ENCODE peak calls at places on chromosomes 2 and 18, in four cellular contexts. One of them, this sample, is unnamed. For H3K4me1, the result is how much of the 10 kb centered on the place peaks cover.

GRCh38 chr18:31819106-31819924 is 58.6 kb upstream of the SLC25A52 start:
- DNase-seq in right atrium auricular region: no peak
- DNase-seq in neuronal stem cell: peak
- DNase-seq in CD8-positive, alpha-beta T cell: no peak
- DNase-seq in this sample: no peak

GRCh38 chr2:236113425-236113824 is 54.8 kb downstream of the GBX2 start:
- DNase-seq in right atrium auricular region: no peak
- DNase-seq in neuronal stem cell: no peak
- DNase-seq in CD8-positive, alpha-beta T cell: no peak
- DNase-seq in this sample: no peak

GRCh38 chr18:38940863-38941531 is 1375.4 kb upstream of the CELF4 start:
- DNase-seq in right atrium auricular region: no peak
- DNase-seq in neuronal stem cell: no peak
- DNase-seq in CD8-positive, alpha-beta T cell: peak
- DNase-seq in this sample: no peak

GRCh38 chr2:96760986-96761832 is 507 bp downstream of the CNNM4 start:
- DNase-seq in right atrium auricular region: no peak
- DNase-seq in neuronal stem cell: no peak
- DNase-seq in CD8-positive, alpha-beta T cell: peak
- DNase-seq in this sample: no peak

GRCh38 chr2:6080837-6081541 is 388.8 kb downstream of the SOX11 start:
- DNase-seq in right atrium auricular region: no peak
- DNase-seq in neuronal stem cell: no peak
- DNase-seq in CD8-positive, alpha-beta T cell: no peak
- DNase-seq in this sample: no peak

GRCh38 chr2:205883026-205883425 is 200.7 kb downstream of the NRP2 start:
- DNase-seq in right atrium auricular region: no peak
- DNase-seq in neuronal stem cell: no peak
- DNase-seq in CD8-positive, alpha-beta T cell: no peak
- DNase-seq in this sample: peak

GRCh38 chr2:60659026-60659425 is 97.0 kb upstream of the PAPOLG start:
- DNase-seq in right atrium auricular region: no peak
- DNase-seq in neuronal stem cell: no peak
- DNase-seq in CD8-positive, alpha-beta T cell: no peak
- DNase-seq in this sample: no peak

GRCh38 chr2:134207589-134208209 is 46.2 kb upstream of the MGAT5 start:
- DNase-seq in right atrium auricular region: no peak
- DNase-seq in neuronal stem cell: no peak
- DNase-seq in CD8-positive, alpha-beta T cell: peak
- DNase-seq in this sample: peak

GRCh38 chr2:161486111-161486510 is 70.0 kb downstream of the TBR1 start:
- DNase-seq in right atrium auricular region: no peak
- DNase-seq in neuronal stem cell: no peak
- DNase-seq in CD8-positive, alpha-beta T cell: no peak
- DNase-seq in this sample: no peak

GRCh38 chr2:675460-675859 is 1.7 kb downstream of the TMEM18 start:
- DNase-seq in right atrium auricular region: no peak
- DNase-seq in neuronal stem cell: no peak
- DNase-seq in CD8-positive, alpha-beta T cell: no peak
- DNase-seq in this sample: no peak

GRCh38 chr2:1406434-1406833 is 6.8 kb upstream of the TPO start:
- DNase-seq in right atrium auricular region: no peak
- DNase-seq in neuronal stem cell: no peak
- DNase-seq in CD8-positive, alpha-beta T cell: no peak
- DNase-seq in this sample: no peak

GRCh38 chr2:148459300-148459891 is 185.2 kb upstream of the EPC2 start:
- DNase-seq in right atrium auricular region: no peak
- DNase-seq in neuronal stem cell: no peak
- DNase-seq in CD8-positive, alpha-beta T cell: no peak
- DNase-seq in this sample: no peak

GRCh38 chr18:57208056-57208455 is 61.2 kb downstream of the BOD1L2 start:
- DNase-seq in right atrium auricular region: no peak
- DNase-seq in neuronal stem cell: no peak
- DNase-seq in CD8-positive, alpha-beta T cell: no peak
- DNase-seq in this sample: no peak

GRCh38 chr2:159712929-159713575 is 746 bp downstream of the MARCHF7 start:
- DNase-seq in right atrium auricular region: no peak
- DNase-seq in neuronal stem cell: no peak
- DNase-seq in CD8-positive, alpha-beta T cell: no peak
- DNase-seq in this sample: no peak

GRCh38 chr18:78726326-78727056 is 253.1 kb upstream of the SALL3 start:
- DNase-seq in right atrium auricular region: no peak
- DNase-seq in neuronal stem cell: no peak
- DNase-seq in CD8-positive, alpha-beta T cell: no peak
- DNase-seq in this sample: no peak

DNA sequence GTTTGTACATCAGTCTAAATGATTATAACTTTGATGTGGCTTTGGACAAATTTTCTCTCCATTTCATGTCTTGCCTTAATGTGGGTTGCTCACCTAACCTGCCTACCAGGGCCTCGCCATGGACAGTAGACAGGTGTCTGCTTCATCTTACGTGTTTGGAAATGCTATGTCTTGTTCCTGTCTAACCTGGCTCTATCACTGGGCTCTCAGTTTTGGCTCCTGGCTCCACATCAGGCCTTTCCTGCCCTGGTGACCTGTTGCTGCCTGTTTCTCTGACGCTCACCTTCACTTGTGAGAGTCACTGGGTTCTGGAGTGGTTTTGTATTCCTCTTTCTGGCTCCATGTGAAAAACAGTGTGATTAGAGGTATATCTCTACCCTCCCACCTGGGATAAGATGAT is 65.9 kb downstream of the PHLPP1 start:
- DNase-seq in right atrium auricular region: no peak
- DNase-seq in neuronal stem cell: no peak
- DNase-seq in CD8-positive, alpha-beta T cell: no peak
- DNase-seq in this sample: no peak
- H3K4me1 ChIP-seq in right atrium auricular region: under half
- H3K4me1 ChIP-seq in neuronal stem cell: under half
- H3K4me1 ChIP-seq in CD8-positive, alpha-beta T cell: under half
- H3K4me1 ChIP-seq in this sample: under half

DNA sequence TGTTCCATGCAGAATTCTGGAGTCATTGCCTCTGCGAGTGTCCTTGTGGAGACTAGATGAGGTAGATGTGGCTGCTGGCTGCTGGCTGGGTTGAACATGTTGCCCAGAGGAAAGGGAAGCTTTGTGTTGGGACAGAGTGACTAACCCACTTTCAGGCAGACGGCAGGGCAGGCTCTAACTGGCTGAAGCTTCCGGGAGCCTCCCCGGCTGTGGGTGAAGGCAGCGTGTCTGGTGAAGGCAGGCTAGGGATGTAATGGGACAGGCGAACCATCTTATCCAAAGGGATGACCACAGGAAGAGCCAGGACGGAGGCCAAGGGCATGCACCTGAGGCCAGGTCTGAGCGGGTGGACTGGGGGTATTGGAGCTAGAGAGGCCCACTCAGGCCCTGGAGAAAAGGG is 16.0 kb downstream of the ASPRV1 start:
- DNase-seq in right atrium auricular region: peak
- DNase-seq in neuronal stem cell: no peak
- DNase-seq in CD8-positive, alpha-beta T cell: no peak
- DNase-seq in this sample: no peak
- H3K4me3 ChIP-seq in right atrium auricular region: no peak
- H3K4me3 ChIP-seq in neuronal stem cell: no peak
- H3K4me3 ChIP-seq in CD8-positive, alpha-beta T cell: no peak
- H3K4me3 ChIP-seq in this sample: no peak

DNA sequence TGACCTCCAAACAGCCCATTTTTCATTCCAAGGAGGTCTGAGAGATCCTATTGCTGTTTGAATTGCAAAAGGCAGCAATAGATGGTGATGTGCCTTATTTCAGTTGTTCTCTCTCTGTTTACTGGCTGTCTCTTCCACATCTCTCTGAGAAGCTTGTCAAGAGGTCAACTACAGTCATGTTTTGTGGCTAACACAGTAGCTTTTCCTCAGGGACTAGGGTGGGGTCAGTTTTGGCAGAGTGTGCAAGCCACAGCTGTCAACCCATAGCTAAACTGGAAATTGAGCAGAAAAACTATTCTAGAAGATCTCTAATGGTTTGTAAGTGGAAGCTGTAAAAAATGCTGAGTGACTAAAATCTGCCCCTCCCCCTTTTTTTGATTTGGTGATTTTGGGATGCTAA is 67.1 kb downstream of the DIS3L2 start:
- DNase-seq in right atrium auricular region: no peak
- DNase-seq in neuronal stem cell: no peak
- DNase-seq in CD8-positive, alpha-beta T cell: no peak
- DNase-seq in this sample: no peak
- H3K4me1 ChIP-seq in right atrium auricular region: under half
- H3K4me1 ChIP-seq in neuronal stem cell: under half
- H3K4me1 ChIP-seq in CD8-positive, alpha-beta T cell: under half
- H3K4me1 ChIP-seq in this sample: under half

GRCh38 chr2:230327418-230328154 is 593 bp downstream of the SP140L start:
- DNase-seq in right atrium auricular region: no peak
- DNase-seq in neuronal stem cell: no peak
- DNase-seq in CD8-positive, alpha-beta T cell: no peak
- DNase-seq in this sample: no peak

GRCh38 chr2:230326453-230327417 is at the start of gene SP140L:
- DNase-seq in right atrium auricular region: peak
- DNase-seq in neuronal stem cell: no peak
- DNase-seq in CD8-positive, alpha-beta T cell: peak
- DNase-seq in this sample: no peak

GRCh38 chr2:230330206-230330605 is 3.2 kb downstream of the SP140L start:
- DNase-seq in right atrium auricular region: no peak
- DNase-seq in neuronal stem cell: no peak
- DNase-seq in CD8-positive, alpha-beta T cell: no peak
- DNase-seq in this sample: no peak

GRCh38 chr2:230325316-230326243 is 1.4 kb upstream of the SP140L start:
- DNase-seq in right atrium auricular region: no peak
- DNase-seq in neuronal stem cell: no peak
- DNase-seq in CD8-positive, alpha-beta T cell: no peak
- DNase-seq in this sample: no peak

DNA sequence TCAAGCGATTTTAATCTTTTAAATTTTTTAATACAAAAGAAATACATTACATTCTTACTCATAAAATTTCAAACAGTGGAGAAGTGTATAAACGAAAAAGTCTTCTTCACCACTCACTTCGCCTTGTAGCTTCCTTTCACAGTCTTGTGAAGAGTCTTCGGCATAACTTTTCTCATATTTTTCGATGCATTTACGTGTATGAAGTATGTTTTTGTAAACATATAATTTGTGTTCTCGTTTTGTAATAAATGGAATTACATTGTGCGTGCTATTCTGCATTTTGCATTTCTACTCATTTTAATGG is 1.1 kb downstream of the SP140L start:
- DNase-seq in right atrium auricular region: no peak
- DNase-seq in neuronal stem cell: no peak
- DNase-seq in CD8-positive, alpha-beta T cell: no peak
- DNase-seq in this sample: no peak
- H3K4me3 ChIP-seq in right atrium auricular region: no peak
- H3K4me3 ChIP-seq in neuronal stem cell: no peak
- H3K4me3 ChIP-seq in CD8-positive, alpha-beta T cell: peak
- H3K4me3 ChIP-seq in this sample: no peak

GRCh38 chr2:174617713-174618112 is 20.1 kb upstream of the WIPF1 start:
- DNase-seq in right atrium auricular region: no peak
- DNase-seq in neuronal stem cell: no peak
- DNase-seq in CD8-positive, alpha-beta T cell: no peak
- DNase-seq in this sample: no peak
- H3K4me1 ChIP-seq in right atrium auricular region: under half
- H3K4me1 ChIP-seq in neuronal stem cell: under half
- H3K4me1 ChIP-seq in CD8-positive, alpha-beta T cell: half or more
- H3K4me1 ChIP-seq in this sample: under half

GRCh38 chr2:152200101-152200500 is 24.5 kb upstream of the STAM2 start:
- DNase-seq in right atrium auricular region: no peak
- DNase-seq in neuronal stem cell: no peak
- DNase-seq in CD8-positive, alpha-beta T cell: no peak
- DNase-seq in this sample: no peak

GRCh38 chr2:152198499-152198898 is 22.9 kb upstream of the STAM2 start:
- DNase-seq in right atrium auricular region: no peak
- DNase-seq in neuronal stem cell: no peak
- DNase-seq in CD8-positive, alpha-beta T cell: no peak
- DNase-seq in this sample: no peak

GRCh38 chr2:152201466-152201830 is 25.9 kb upstream of the STAM2 start:
- DNase-seq in right atrium auricular region: no peak
- DNase-seq in neuronal stem cell: no peak
- DNase-seq in CD8-positive, alpha-beta T cell: no peak
- DNase-seq in this sample: no peak

GRCh38 chr2:152200562-152201465 is 25.3 kb upstream of the STAM2 start:
- DNase-seq in right atrium auricular region: peak
- DNase-seq in neuronal stem cell: no peak
- DNase-seq in CD8-positive, alpha-beta T cell: no peak
- DNase-seq in this sample: no peak
- H3K4me3 ChIP-seq in right atrium auricular region: no peak
- H3K4me3 ChIP-seq in neuronal stem cell: no peak
- H3K4me3 ChIP-seq in CD8-positive, alpha-beta T cell: no peak
- H3K4me3 ChIP-seq in this sample: no peak

GRCh38 chr2:33498291-33498956 is 22.0 kb downstream of the RASGRP3 start:
- DNase-seq in right atrium auricular region: no peak
- DNase-seq in neuronal stem cell: no peak
- DNase-seq in CD8-positive, alpha-beta T cell: no peak
- DNase-seq in this sample: no peak
- H3K4me1 ChIP-seq in right atrium auricular region: under half
- H3K4me1 ChIP-seq in neuronal stem cell: under half
- H3K4me1 ChIP-seq in CD8-positive, alpha-beta T cell: under half
- H3K4me1 ChIP-seq in this sample: under half

GRCh38 chr2:44935854-44936185 is 5.7 kb upstream of the SIX3 start:
- DNase-seq in right atrium auricular region: no peak
- DNase-seq in neuronal stem cell: no peak
- DNase-seq in CD8-positive, alpha-beta T cell: no peak
- DNase-seq in this sample: no peak

GRCh38 chr2:44938287-44939073 is 3.0 kb upstream of the SIX3 start:
- DNase-seq in right atrium auricular region: no peak
- DNase-seq in neuronal stem cell: no peak
- DNase-seq in CD8-positive, alpha-beta T cell: no peak
- DNase-seq in this sample: no peak

GRCh38 chr2:44936275-44936674 is 5.2 kb upstream of the SIX3 start:
- DNase-seq in right atrium auricular region: no peak
- DNase-seq in neuronal stem cell: no peak
- DNase-seq in CD8-positive, alpha-beta T cell: no peak
- DNase-seq in this sample: no peak

GRCh38 chr2:44937688-44938240 is 3.7 kb upstream of the SIX3 start:
- DNase-seq in right atrium auricular region: no peak
- DNase-seq in neuronal stem cell: peak
- DNase-seq in CD8-positive, alpha-beta T cell: no peak
- DNase-seq in this sample: no peak

DNA sequence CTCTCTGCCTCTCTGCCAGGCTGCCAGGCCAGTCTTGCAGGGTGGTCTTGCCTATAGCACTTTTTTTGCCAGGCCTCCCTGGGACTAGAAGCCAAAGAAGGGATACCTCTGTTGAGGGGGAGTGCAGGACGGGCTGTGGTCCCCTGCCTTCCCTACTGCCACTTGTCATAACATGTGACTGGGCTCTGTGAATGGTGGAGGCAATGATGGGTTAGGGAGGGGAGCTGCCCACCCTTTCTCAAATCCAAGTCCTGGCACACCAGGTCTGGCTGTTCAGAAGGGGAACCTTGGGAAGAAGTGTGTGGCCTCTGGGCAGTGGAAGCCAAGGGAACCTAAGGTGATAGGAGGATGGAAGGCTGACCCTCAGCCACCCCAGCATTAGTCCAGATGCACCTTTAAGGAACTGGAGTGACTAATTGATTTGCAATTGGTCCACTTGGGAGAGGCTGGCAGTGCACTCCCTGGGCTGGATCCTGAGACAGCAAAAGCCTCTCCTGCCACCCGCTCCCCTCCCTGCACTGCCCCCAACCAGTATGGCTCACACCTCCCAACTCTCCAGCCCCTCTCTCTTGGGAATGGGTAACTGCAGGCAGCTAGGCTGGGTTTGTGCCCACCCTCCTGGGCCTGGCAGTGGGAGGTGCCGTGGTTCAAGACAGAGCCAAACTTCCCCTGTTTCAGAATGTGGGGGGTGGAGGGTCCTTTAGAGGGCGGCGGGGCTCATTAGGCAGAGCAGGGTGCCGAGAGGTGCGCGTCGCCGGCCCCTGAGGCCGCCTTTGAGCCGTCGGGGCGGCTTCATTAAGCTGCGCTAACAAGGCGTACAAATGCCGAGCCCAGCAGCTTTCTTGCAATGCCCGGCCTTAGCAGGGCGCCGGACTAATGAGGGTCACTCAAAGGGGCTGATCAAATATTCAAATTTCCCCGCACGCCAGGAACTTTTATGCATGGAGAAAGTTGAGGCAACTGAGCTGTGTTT is 4.5 kb upstream of the SIX3 start:
- DNase-seq in right atrium auricular region: no peak
- DNase-seq in neuronal stem cell: no peak
- DNase-seq in CD8-positive, alpha-beta T cell: no peak
- DNase-seq in this sample: no peak
- H3K4me3 ChIP-seq in right atrium auricular region: no peak
- H3K4me3 ChIP-seq in neuronal stem cell: peak
- H3K4me3 ChIP-seq in CD8-positive, alpha-beta T cell: no peak
- H3K4me3 ChIP-seq in this sample: no peak

This sample was measured in NT2/D1.